ENCODE peak calls at places on chromosome 12, in four cellular contexts. P, Y, O and V are unnamed samples.

GRCh38 chr12:64099430-64099829 is 122.7 kb downstream of the KICS2 start:
- DNase-seq in P (peak), Y (peak), O (no peak), V (peak)

GRCh38 chr12:104668274-104668718 is 211.5 kb downstream of the CHST11 start:
- DNase-seq in P (no peak), Y (peak), O (no peak), V (peak)

GRCh38 chr12:32482226-32482625 is 82.9 kb downstream of the FGD4 start:
- DNase-seq in P (no peak), Y (no peak), O (no peak), V (peak)

GRCh38 chr12:104682790-104683279 is 226.1 kb downstream of the CHST11 start:
- DNase-seq in P (no peak), Y (no peak), O (no peak), V (no peak)

GRCh38 chr12:6769003-6769389 is 2.8 kb downstream of the PTMS start:
- DNase-seq in P (peak), Y (peak), O (no peak), V (no peak)

GRCh38 chr12:62703011-62703380 is 232.0 kb downstream of the PPM1H start:
- DNase-seq in P (no peak), Y (no peak), O (no peak), V (no peak)

GRCh38 chr12:70724444-70724843 is 87.2 kb upstream of the PTPRB start:
- DNase-seq in P (no peak), Y (no peak), O (no peak), V (no peak)

GRCh38 chr12:93778306-93778705 is 101.1 kb downstream of the CRADD start:
- DNase-seq in P (peak), Y (peak), O (no peak), V (no peak)

GRCh38 chr12:64009321-64010068 is 165.0 kb downstream of the SRGAP1 start:
- DNase-seq in P (no peak), Y (no peak), O (no peak), V (no peak)

GRCh38 chr12:96383991-96384390 is 16.2 kb downstream of the CDK17 start:
- DNase-seq in P (no peak), Y (no peak), O (no peak), V (no peak)

GRCh38 chr12:25859976-25860375 is 98.5 kb upstream of the RASSF8 start:
- DNase-seq in P (no peak), Y (no peak), O (no peak), V (no peak)

DNA sequence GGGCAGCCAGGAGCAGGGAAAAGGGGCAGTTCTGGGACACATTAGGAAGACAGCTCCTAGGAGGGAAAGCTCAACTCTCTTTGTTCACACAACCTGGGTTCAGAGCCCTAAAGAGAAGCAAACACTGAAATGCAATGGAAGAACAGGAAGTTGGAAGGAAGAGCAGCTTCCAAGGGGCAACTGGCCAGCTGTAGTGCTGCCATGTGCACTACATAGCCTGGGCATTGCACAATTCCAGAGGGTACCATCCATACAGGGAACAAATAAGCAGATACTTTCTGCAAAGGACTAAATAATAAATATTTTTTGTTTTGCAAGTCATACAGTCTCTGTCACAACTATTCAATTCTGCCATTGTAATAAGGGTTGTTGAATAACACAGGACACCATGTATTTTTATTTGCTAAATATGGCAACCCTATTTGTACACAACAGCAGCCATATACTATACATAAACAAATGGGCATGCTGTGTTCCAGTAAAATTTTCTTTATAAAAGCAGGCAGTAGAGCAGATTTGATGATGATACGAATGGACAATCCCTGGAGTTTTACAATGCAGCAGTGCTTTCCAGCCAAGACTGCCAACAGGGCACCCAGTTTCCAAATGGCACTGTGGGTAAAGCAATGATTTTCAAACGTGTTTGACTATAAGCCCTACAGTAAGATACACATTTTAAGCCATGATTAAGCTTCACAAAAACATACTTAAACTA is 282.9 kb downstream of the NUAK1 start:
- DNase-seq in P (peak), Y (no peak), O (no peak), V (peak)
- H3K27ac ChIP-seq in P (no peak), Y (no peak), O (no peak), V (no peak)

GRCh38 chr12:76520348-76520747 is 39.2 kb downstream of the OSBPL8 start:
- DNase-seq in P (no peak), Y (no peak), O (no peak), V (no peak)
- H3K4me3 ChIP-seq in P (no peak), Y (no peak), O (no peak), V (no peak)

DNA sequence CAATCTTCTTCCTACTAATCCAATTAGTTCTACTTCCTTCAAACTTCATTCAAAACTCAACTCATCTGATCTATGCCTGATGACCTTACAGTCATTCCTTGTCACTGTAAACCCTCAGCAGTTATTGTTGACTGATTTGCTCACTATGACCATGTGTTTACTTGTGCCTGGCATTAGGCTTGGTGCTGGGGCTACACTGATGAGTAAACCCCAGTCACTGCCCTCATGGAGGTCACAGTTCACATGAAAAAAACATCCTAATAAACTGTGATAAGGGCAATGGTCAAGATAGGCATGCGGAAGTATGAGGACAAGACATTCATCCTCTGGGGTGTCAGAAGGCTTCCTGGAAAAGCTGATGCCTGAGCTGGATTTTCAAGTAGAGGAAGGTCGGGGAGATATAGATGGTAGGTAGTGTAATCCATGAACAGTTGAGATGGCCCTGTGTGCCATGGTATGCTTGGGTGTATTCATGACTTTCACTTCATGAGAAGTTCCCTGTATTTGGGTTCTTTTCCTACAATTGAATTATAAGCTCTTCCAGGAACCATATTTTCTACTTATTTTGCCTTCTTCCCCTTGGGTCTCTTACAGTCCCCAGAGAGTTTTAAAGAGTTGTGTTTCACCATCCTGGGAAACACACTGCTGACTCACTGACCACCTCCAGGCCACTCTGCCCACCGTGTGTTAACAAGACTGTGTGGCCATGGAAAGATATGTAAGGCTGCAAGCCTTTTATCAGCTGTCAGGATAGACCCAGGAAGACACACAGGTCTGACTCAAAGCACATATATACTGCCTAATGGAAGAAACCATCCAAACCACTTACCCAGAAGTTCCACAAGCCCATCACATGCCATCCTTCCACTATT is 38.7 kb upstream of the DUSP6 start:
- DNase-seq in P (no peak), Y (no peak), O (no peak), V (no peak)
- TF ChIP-seq CTCF in P (no peak), Y (no peak), O (no peak), V (no peak)

GRCh38 chr12:117032593-117033381 is 66.4 kb downstream of the TESC start:
- DNase-seq in P (no peak), Y (no peak), O (no peak), V (no peak)
- H3K27ac ChIP-seq in P (no peak), Y (no peak), O (no peak), V (peak)